ENCODE peak calls at places on chromosome 12, in six cellular contexts. One of them, this sample, is unnamed.

GRCh38 chr12:1594045-1594294 is 411 bp downstream of the FBXL14 start:
- DNase-seq in K562: no peak
- DNase-seq in transverse colon: peak; percentile 76
- DNase-seq in Panc1: no peak
- DNase-seq in prostate gland: peak; percentile 54
- DNase-seq in endothelial cell of umbilical vein: no peak
- DNase-seq in this sample: no peak

GRCh38 chr12:111363578-111363977 is 5.3 kb downstream of the PHETA1 start:
- DNase-seq in K562: no peak
- DNase-seq in transverse colon: no peak
- DNase-seq in Panc1: no peak
- DNase-seq in prostate gland: no peak
- DNase-seq in endothelial cell of umbilical vein: peak; percentile 43
- DNase-seq in this sample: no peak

GRCh38 chr12:131831021-131831571 is 2.9 kb downstream of the MMP17 start:
- DNase-seq in K562: no peak
- DNase-seq in transverse colon: no peak
- DNase-seq in Panc1: no peak
- DNase-seq in prostate gland: no peak
- DNase-seq in endothelial cell of umbilical vein: no peak
- DNase-seq in this sample: no peak

GRCh38 chr12:92860521-92860920 is 68.6 kb downstream of the EEA1 start:
- DNase-seq in K562: no peak
- DNase-seq in transverse colon: no peak
- DNase-seq in Panc1: no peak
- DNase-seq in prostate gland: no peak
- DNase-seq in endothelial cell of umbilical vein: no peak
- DNase-seq in this sample: no peak

GRCh38 chr12:67804168-67804567 is 155.6 kb downstream of the DYRK2 start:
- DNase-seq in K562: no peak
- DNase-seq in transverse colon: no peak
- DNase-seq in Panc1: no peak
- DNase-seq in prostate gland: no peak
- DNase-seq in endothelial cell of umbilical vein: no peak
- DNase-seq in this sample: no peak

GRCh38 chr12:124695861-124696260 is 128.4 kb upstream of the NCOR2 start:
- DNase-seq in K562: no peak
- DNase-seq in transverse colon: no peak
- DNase-seq in Panc1: no peak
- DNase-seq in prostate gland: no peak
- DNase-seq in endothelial cell of umbilical vein: no peak
- DNase-seq in this sample: no peak

GRCh38 chr12:31849090-31849687 is 110.0 kb upstream of the RESF1 start:
- DNase-seq in K562: no peak
- DNase-seq in transverse colon: no peak
- DNase-seq in Panc1: no peak
- DNase-seq in prostate gland: no peak
- DNase-seq in endothelial cell of umbilical vein: no peak
- DNase-seq in this sample: no peak

GRCh38 chr12:127562781-127563180 is 704.2 kb upstream of the TMEM132C start:
- DNase-seq in K562: no peak
- DNase-seq in transverse colon: no peak
- DNase-seq in Panc1: no peak
- DNase-seq in prostate gland: no peak
- DNase-seq in endothelial cell of umbilical vein: no peak
- DNase-seq in this sample: no peak

GRCh38 chr12:41699658-41700057 is 445.0 kb downstream of the GXYLT1 start:
- DNase-seq in K562: no peak
- DNase-seq in transverse colon: no peak
- DNase-seq in Panc1: no peak
- DNase-seq in prostate gland: no peak
- DNase-seq in endothelial cell of umbilical vein: no peak
- DNase-seq in this sample: no peak

GRCh38 chr12:107092669-107093546 is 441 bp downstream of the CRY1 start:
- DNase-seq in K562: peak; percentile 13
- DNase-seq in transverse colon: peak; percentile 47
- DNase-seq in Panc1: no peak
- DNase-seq in prostate gland: peak; percentile 22
- DNase-seq in endothelial cell of umbilical vein: peak; percentile 75
- DNase-seq in this sample: peak; percentile 92

GRCh38 chr12:29725587-29726320 is 58.0 kb downstream of the TMTC1 start:
- DNase-seq in K562: no peak
- DNase-seq in transverse colon: peak; percentile 19
- DNase-seq in Panc1: no peak
- DNase-seq in prostate gland: peak; percentile 14
- DNase-seq in endothelial cell of umbilical vein: peak; percentile 84
- DNase-seq in this sample: no peak

GRCh38 chr12:103728323-103728722 is 112.7 kb downstream of the NT5DC3 start:
- DNase-seq in K562: no peak
- DNase-seq in transverse colon: no peak
- DNase-seq in Panc1: no peak
- DNase-seq in prostate gland: no peak
- DNase-seq in endothelial cell of umbilical vein: no peak
- DNase-seq in this sample: no peak

GRCh38 chr12:129871991-129872969 is 31.5 kb downstream of the TMEM132D start:
- DNase-seq in K562: no peak
- DNase-seq in transverse colon: no peak
- DNase-seq in Panc1: no peak
- DNase-seq in prostate gland: no peak
- DNase-seq in endothelial cell of umbilical vein: no peak
- DNase-seq in this sample: peak; percentile 60

GRCh38 chr12:108297895-108298760 is 41.0 kb downstream of the CMKLR1 start:
- DNase-seq in K562: no peak
- DNase-seq in transverse colon: no peak
- DNase-seq in Panc1: no peak
- DNase-seq in prostate gland: no peak
- DNase-seq in endothelial cell of umbilical vein: no peak
- DNase-seq in this sample: no peak

GRCh38 chr12:108297424-108297823 is 41.7 kb downstream of the CMKLR1 start:
- DNase-seq in K562: no peak
- DNase-seq in transverse colon: no peak
- DNase-seq in Panc1: no peak
- DNase-seq in prostate gland: no peak
- DNase-seq in endothelial cell of umbilical vein: no peak
- DNase-seq in this sample: no peak

GRCh38 chr12:108299516-108299915 is 39.6 kb downstream of the CMKLR1 start:
- DNase-seq in K562: no peak
- DNase-seq in transverse colon: no peak
- DNase-seq in Panc1: no peak
- DNase-seq in prostate gland: no peak
- DNase-seq in endothelial cell of umbilical vein: no peak
- DNase-seq in this sample: no peak

GRCh38 chr12:108299980-108300696 is 39.0 kb downstream of the CMKLR1 start:
- DNase-seq in K562: no peak
- DNase-seq in transverse colon: no peak
- DNase-seq in Panc1: no peak
- DNase-seq in prostate gland: no peak
- DNase-seq in endothelial cell of umbilical vein: no peak
- DNase-seq in this sample: no peak

DNA sequence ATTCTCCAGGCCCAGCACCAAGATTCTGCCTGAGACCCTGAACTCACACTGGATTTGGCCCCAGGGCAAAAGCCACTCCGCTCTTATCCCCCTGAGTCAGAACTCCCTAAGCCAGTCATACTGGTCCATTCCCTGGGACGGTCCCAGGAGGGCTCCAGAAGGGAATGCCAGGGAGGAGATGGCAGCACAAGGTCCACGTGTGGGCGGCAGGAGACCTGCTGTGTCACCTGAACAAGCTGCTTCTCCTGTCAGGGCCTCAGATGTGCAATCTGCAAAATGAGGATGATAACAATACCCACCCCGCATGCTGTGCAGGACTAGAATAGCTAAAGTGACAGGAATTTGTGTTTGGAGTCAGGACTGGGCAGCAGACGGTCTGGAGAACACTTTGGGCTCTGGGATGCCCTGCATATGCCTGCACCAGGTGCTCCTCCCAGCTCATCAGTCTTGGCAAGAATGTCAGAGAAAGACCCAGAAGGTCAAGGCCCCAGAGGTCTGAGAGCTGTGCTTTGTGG is 40.3 kb downstream of the CMKLR1 start:
- DNase-seq in K562: no peak
- DNase-seq in transverse colon: no peak
- DNase-seq in Panc1: no peak
- DNase-seq in prostate gland: no peak
- DNase-seq in endothelial cell of umbilical vein: no peak
- DNase-seq in this sample: no peak
- H3K4me1 ChIP-seq in K562: peaks cover 4% of the 10 kb centered on the region
- H3K4me1 ChIP-seq in transverse colon: peaks cover 8% of the 10 kb centered on the region
- H3K4me1 ChIP-seq in Panc1: no peaks in the 10 kb centered on the region
- H3K4me1 ChIP-seq in prostate gland: no peaks in the 10 kb centered on the region
- H3K4me1 ChIP-seq in endothelial cell of umbilical vein: peaks cover 38% of the 10 kb centered on the region
- H3K4me1 ChIP-seq in this sample: peaks cover 13% of the 10 kb centered on the region

GRCh38 chr12:101695698-101696097 is 1.7 kb upstream of the CHPT1 start:
- DNase-seq in K562: no peak
- DNase-seq in transverse colon: no peak
- DNase-seq in Panc1: no peak
- DNase-seq in prostate gland: no peak
- DNase-seq in endothelial cell of umbilical vein: no peak
- DNase-seq in this sample: no peak

GRCh38 chr12:101697197-101697929 is at the start of gene CHPT1:
- DNase-seq in K562: peak; percentile 95
- DNase-seq in transverse colon: peak; percentile 83
- DNase-seq in Panc1: no peak
- DNase-seq in prostate gland: peak; percentile 57
- DNase-seq in endothelial cell of umbilical vein: peak; percentile 50
- DNase-seq in this sample: peak; percentile 94

GRCh38 chr12:101697930-101698781 is 716 bp downstream of the CHPT1 start:
- DNase-seq in K562: peak; percentile 52
- DNase-seq in transverse colon: peak; percentile 68
- DNase-seq in Panc1: no peak
- DNase-seq in prostate gland: peak; percentile 55
- DNase-seq in endothelial cell of umbilical vein: peak; percentile 46
- DNase-seq in this sample: no peak

GRCh38 chr12:101698782-101699347 is 1.4 kb downstream of the CHPT1 start:
- DNase-seq in K562: peak; percentile 18
- DNase-seq in transverse colon: no peak
- DNase-seq in Panc1: no peak
- DNase-seq in prostate gland: no peak
- DNase-seq in endothelial cell of umbilical vein: no peak
- DNase-seq in this sample: no peak

GRCh38 chr12:101696477-101697196 is 803 bp upstream of the CHPT1 start:
- DNase-seq in K562: peak; percentile 77
- DNase-seq in transverse colon: peak; percentile 60
- DNase-seq in Panc1: no peak
- DNase-seq in prostate gland: peak; percentile 45
- DNase-seq in endothelial cell of umbilical vein: no peak
- DNase-seq in this sample: no peak
- TF ChIP-seq POLR2AphosphoS5 in K562: peak; percentile 92
- TF ChIP-seq POLR2AphosphoS5 in transverse colon: no peak
- TF ChIP-seq POLR2AphosphoS5 in Panc1: no peak
- TF ChIP-seq POLR2AphosphoS5 in prostate gland: peak; percentile 6
- TF ChIP-seq POLR2AphosphoS5 in endothelial cell of umbilical vein: no peak
- TF ChIP-seq POLR2AphosphoS5 in this sample: no peak

GRCh38 chr12:52125499-52125900 is 46.0 kb downstream of the SMIM41 start:
- DNase-seq in K562: no peak
- DNase-seq in transverse colon: no peak
- DNase-seq in Panc1: no peak
- DNase-seq in prostate gland: no peak
- DNase-seq in endothelial cell of umbilical vein: no peak
- DNase-seq in this sample: no peak

GRCh38 chr12:52126050-52126604 is 46.6 kb downstream of the SMIM41 start:
- DNase-seq in K562: no peak
- DNase-seq in transverse colon: no peak
- DNase-seq in Panc1: no peak
- DNase-seq in prostate gland: no peak
- DNase-seq in endothelial cell of umbilical vein: peak; percentile 19
- DNase-seq in this sample: no peak

GRCh38 chr12:52121848-52122838 is 42.6 kb downstream of the SMIM41 start:
- DNase-seq in K562: peak; percentile 73
- DNase-seq in transverse colon: peak; percentile 69
- DNase-seq in Panc1: no peak
- DNase-seq in prostate gland: no peak
- DNase-seq in endothelial cell of umbilical vein: peak; percentile 33
- DNase-seq in this sample: no peak

GRCh38 chr12:52120951-52121847 is 41.7 kb downstream of the SMIM41 start:
- DNase-seq in K562: no peak
- DNase-seq in transverse colon: no peak
- DNase-seq in Panc1: no peak
- DNase-seq in prostate gland: no peak
- DNase-seq in endothelial cell of umbilical vein: no peak
- DNase-seq in this sample: no peak

DNA sequence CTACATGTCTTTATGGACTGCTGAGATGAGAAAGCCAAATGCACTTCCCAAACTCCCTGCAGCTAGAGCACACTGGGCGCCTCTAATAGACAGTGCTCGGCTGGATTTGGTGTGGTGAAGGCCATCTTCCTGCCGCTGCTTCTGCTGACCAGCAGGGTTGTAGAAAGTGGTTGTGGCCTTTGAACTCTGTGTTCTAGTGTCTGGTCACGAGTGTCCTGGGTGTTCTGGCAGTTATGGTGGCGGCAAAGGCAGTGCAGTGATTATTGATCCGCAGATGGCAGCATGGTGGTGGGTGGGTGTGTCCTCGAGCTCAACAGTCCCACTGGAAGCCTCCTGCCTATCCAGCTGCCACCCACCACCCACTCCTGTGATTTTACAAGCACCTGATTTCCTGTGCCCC is 43.4 kb downstream of the SMIM41 start:
- DNase-seq in K562: no peak
- DNase-seq in transverse colon: no peak
- DNase-seq in Panc1: no peak
- DNase-seq in prostate gland: no peak
- DNase-seq in endothelial cell of umbilical vein: no peak
- DNase-seq in this sample: no peak
- H3K4me1 ChIP-seq in K562: peaks cover 14% of the 10 kb centered on the region
- H3K4me1 ChIP-seq in transverse colon: peaks cover 15% of the 10 kb centered on the region
- H3K4me1 ChIP-seq in Panc1: no peaks in the 10 kb centered on the region
- H3K4me1 ChIP-seq in prostate gland: peaks cover 32% of the 10 kb centered on the region
- H3K4me1 ChIP-seq in endothelial cell of umbilical vein: peaks cover 30% of the 10 kb centered on the region
- H3K4me1 ChIP-seq in this sample: peaks cover 30% of the 10 kb centered on the region

GRCh38 chr12:122955151-122955550 is 11.1 kb downstream of the ABCB9 start:
- DNase-seq in K562: no peak
- DNase-seq in transverse colon: no peak
- DNase-seq in Panc1: no peak
- DNase-seq in prostate gland: no peak
- DNase-seq in endothelial cell of umbilical vein: no peak
- DNase-seq in this sample: no peak
- TF ChIP-seq POLR2AphosphoS5 in K562: no peak
- TF ChIP-seq POLR2AphosphoS5 in transverse colon: no peak
- TF ChIP-seq POLR2AphosphoS5 in Panc1: no peak
- TF ChIP-seq POLR2AphosphoS5 in prostate gland: no peak
- TF ChIP-seq POLR2AphosphoS5 in endothelial cell of umbilical vein: no peak
- TF ChIP-seq POLR2AphosphoS5 in this sample: no peak

DNA sequence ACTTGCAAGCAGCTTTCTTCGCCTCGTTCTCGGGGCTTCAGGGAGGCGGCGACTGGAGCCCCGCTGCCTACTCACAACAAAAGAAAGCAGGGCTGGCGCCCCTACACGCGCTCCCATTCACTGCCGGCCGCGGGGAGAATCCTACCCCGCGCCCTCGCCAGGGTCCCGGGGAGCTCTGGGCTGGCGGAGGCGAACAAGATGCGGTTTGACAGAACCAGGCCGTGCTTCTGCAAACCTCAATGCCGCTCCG is 820 bp downstream of the TBX5 start:
- DNase-seq in K562: no peak
- DNase-seq in transverse colon: no peak
- DNase-seq in Panc1: no peak
- DNase-seq in prostate gland: no peak
- DNase-seq in endothelial cell of umbilical vein: no peak
- DNase-seq in this sample: no peak
- H3K4me1 ChIP-seq in K562: peaks cover 13% of the 10 kb centered on the region
- H3K4me1 ChIP-seq in transverse colon: peaks cover 14% of the 10 kb centered on the region
- H3K4me1 ChIP-seq in Panc1: no peaks in the 10 kb centered on the region
- H3K4me1 ChIP-seq in prostate gland: no peaks in the 10 kb centered on the region
- H3K4me1 ChIP-seq in endothelial cell of umbilical vein: no peaks in the 10 kb centered on the region
- H3K4me1 ChIP-seq in this sample: peaks cover 35% of the 10 kb centered on the region

This sample was measured in esophagus muscularis mucosa.